ENCODE peak calls at places on chromosomes 3 and 15, in six cellular contexts. U is GM12878, Y is endodermal cell, W is pancreas, L is fibroblast of lung, B is right atrium auricular region. I is an unnamed sample.

GRCh38 chr15:28917791-28918140 is 32.0 kb downstream of the APBA2 start:
- DNase-seq in U (no peak), Y (no peak), W (no peak), L (no peak), B (no peak), I (peak; percentile 12)

GRCh38 chr3:159711560-159712333 is 276.9 kb upstream of the IL12A start:
- DNase-seq in U (no peak), Y (peak; percentile 52), W (no peak), L (peak; percentile 80), B (no peak), I (no peak)

GRCh38 chr3:196518999-196519737 is 4.0 kb upstream of the SMCO1 start:
- DNase-seq in U (no peak), Y (peak; percentile 90), W (no peak), L (peak; percentile 79), B (peak; percentile 71), I (peak; percentile 71)

GRCh38 chr15:101275018-101275417 is 2.3 kb downstream of the SELENOS start:
- DNase-seq in U (peak; percentile 57), Y (no peak), W (no peak), L (no peak), B (no peak), I (no peak)

GRCh38 chr3:186060222-186060621 is 48.7 kb downstream of the ETV5 start:
- DNase-seq in U (peak; percentile 40), Y (no peak), W (no peak), L (no peak), B (no peak), I (no peak)

GRCh38 chr3:119413603-119414280 is 49.7 kb downstream of the TMEM39A start:
- DNase-seq in U (no peak), Y (peak; percentile 71), W (no peak), L (no peak), B (no peak), I (no peak)

GRCh38 chr3:184428561-184429175 is 48.8 kb downstream of the CHRD start:
- DNase-seq in U (no peak), Y (no peak), W (no peak), L (no peak), B (no peak), I (no peak)

GRCh38 chr15:57146394-57147140 is 228.1 kb downstream of the TCF12 start:
- DNase-seq in U (no peak), Y (no peak), W (no peak), L (peak; percentile 86), B (no peak), I (no peak)

GRCh38 chr3:119557874-119558264 is 1.5 kb downstream of the CD80 start:
- DNase-seq in U (no peak), Y (no peak), W (no peak), L (no peak), B (no peak), I (no peak)

GRCh38 chr3:171200052-171201029 is 173.8 kb upstream of the SLC2A2 start:
- DNase-seq in U (no peak), Y (no peak), W (no peak), L (no peak), B (no peak), I (no peak)

GRCh38 chr3:194556086-194557056 is 69.6 kb upstream of the ATP13A3 start:
- DNase-seq in U (no peak), Y (no peak), W (no peak), L (no peak), B (no peak), I (no peak)
- H3K4me3 ChIP-seq in U (peak overlapping the region; percentile 46), Y (no peak overlapping the region), W (no peak overlapping the region), L (no peak overlapping the region), B (no peak overlapping the region), I (no peak overlapping the region)

GRCh38 chr3:138444104-138444503 is 9.7 kb downstream of the ESYT3 start:
- DNase-seq in U (no peak), Y (peak; percentile 36), W (no peak), L (no peak), B (no peak), I (no peak)

GRCh38 chr3:138442433-138442832 is 8.0 kb downstream of the ESYT3 start:
- DNase-seq in U (no peak), Y (peak; percentile 82), W (no peak), L (peak; percentile 31), B (no peak), I (peak; percentile 22)

GRCh38 chr3:138441256-138441655 is 6.8 kb downstream of the ESYT3 start:
- DNase-seq in U (no peak), Y (peak; percentile 47), W (no peak), L (no peak), B (no peak), I (peak; percentile 56)

GRCh38 chr3:138441742-138442141 is 7.3 kb downstream of the ESYT3 start:
- DNase-seq in U (no peak), Y (peak; percentile 56), W (no peak), L (no peak), B (no peak), I (no peak)

GRCh38 chr3:138442996-138443395 is 8.6 kb downstream of the ESYT3 start:
- DNase-seq in U (no peak), Y (peak; percentile 50), W (no peak), L (no peak), B (no peak), I (no peak)
- H3K27ac ChIP-seq in U (no peak overlapping the region), Y (no peak overlapping the region), W (no peak overlapping the region), L (no peak overlapping the region), B (no peak overlapping the region), I (no peak overlapping the region)

GRCh38 chr3:94162700-94163099 is 99.8 kb downstream of the NSUN3 start:
- DNase-seq in U (no peak), Y (peak; percentile 57), W (no peak), L (no peak), B (no peak), I (no peak)

GRCh38 chr3:94158461-94158860 is 95.6 kb downstream of the NSUN3 start:
- DNase-seq in U (no peak), Y (no peak), W (no peak), L (no peak), B (no peak), I (no peak)

GRCh38 chr3:94159062-94159726 is 96.3 kb downstream of the NSUN3 start:
- DNase-seq in U (no peak), Y (no peak), W (no peak), L (peak; percentile 60), B (peak; percentile 62), I (no peak)
- H3K27me3 ChIP-seq in U (no peaks in the 10 kb centered on the region), Y (no peaks in the 10 kb centered on the region), W (no peaks in the 10 kb centered on the region), L (no peaks in the 10 kb centered on the region), B (no peaks in the 10 kb centered on the region), I (no peaks in the 10 kb centered on the region)

GRCh38 chr15:47404877-47405276 is 312.4 kb upstream of the SEMA6D start:
- DNase-seq in U (no peak), Y (peak; percentile 66), W (no peak), L (no peak), B (no peak), I (no peak)

GRCh38 chr15:47402829-47403228 is 314.5 kb upstream of the SEMA6D start:
- DNase-seq in U (no peak), Y (no peak), W (no peak), L (no peak), B (no peak), I (no peak)

GRCh38 chr15:47407692-47408091 is 309.6 kb upstream of the SEMA6D start:
- DNase-seq in U (no peak), Y (peak; percentile 82), W (no peak), L (no peak), B (no peak), I (no peak)

GRCh38 chr15:47409038-47409437 is 308.3 kb upstream of the SEMA6D start:
- DNase-seq in U (no peak), Y (no peak), W (no peak), L (peak; percentile 61), B (no peak), I (no peak)

DNA sequence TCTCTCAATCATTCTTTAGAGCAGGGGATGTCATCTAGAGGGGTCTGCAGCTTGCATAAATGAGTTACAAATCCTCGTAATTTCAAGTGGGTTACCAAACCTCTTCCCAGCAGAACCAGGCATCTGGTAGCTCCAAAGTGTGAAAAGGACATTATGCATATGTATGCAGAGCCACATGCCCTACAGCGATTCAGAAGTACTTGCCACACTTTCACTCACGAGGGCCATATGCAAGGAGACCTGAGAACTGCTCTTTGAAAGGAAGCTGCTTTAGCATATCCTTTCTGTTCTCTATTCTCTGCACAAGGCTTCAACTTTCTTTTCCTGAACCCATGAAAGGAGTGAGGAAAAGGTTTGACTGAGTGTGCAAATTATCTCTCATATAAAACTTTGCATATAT is 311.5 kb upstream of the SEMA6D start:
- DNase-seq in U (no peak), Y (peak; percentile 63), W (no peak), L (no peak), B (no peak), I (no peak)
- H3K4me3 ChIP-seq in U (no peak overlapping the region), Y (no peak overlapping the region), W (no peak overlapping the region), L (no peak overlapping the region), B (no peak overlapping the region), I (no peak overlapping the region)

GRCh38 chr3:33993631-33994030 is 195.2 kb downstream of the PDCD6IP start:
- DNase-seq in U (no peak), Y (no peak), W (no peak), L (no peak), B (no peak), I (no peak)
- H3K27ac ChIP-seq in U (no peak overlapping the region), Y (no peak overlapping the region), W (no peak overlapping the region), L (no peak overlapping the region), B (no peak overlapping the region), I (no peak overlapping the region)

DNA sequence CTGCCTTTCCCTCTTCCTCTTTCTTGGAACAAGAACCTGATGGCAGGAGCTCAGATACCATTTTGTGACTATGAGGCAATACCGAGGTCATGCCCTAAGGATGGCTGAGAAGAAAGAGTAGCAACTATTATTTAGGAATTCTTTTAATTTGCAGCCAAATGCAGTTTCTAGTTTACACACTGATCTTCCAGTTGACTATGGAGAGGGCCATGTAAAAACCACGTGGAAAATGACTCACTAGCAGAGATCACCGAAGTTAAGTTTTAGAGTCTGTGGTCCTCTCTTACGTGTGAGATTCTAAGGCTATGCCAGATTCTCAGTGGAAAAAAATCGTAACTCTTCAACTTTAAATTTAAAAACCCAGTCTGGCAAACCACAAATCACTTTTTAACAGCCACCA is 7.8 kb downstream of the BNC1 start:
- DNase-seq in U (no peak), Y (no peak), W (no peak), L (no peak), B (no peak), I (no peak)
- H3K27me3 ChIP-seq in U (peaks cover 6% of the 10 kb centered on the region), Y (peaks cover 26% of the 10 kb centered on the region), W (no peaks in the 10 kb centered on the region), L (no peaks in the 10 kb centered on the region), B (no peaks in the 10 kb centered on the region), I (peaks cover 3% of the 10 kb centered on the region)

GRCh38 chr15:96349034-96349932 is 18.8 kb downstream of the NR2F2 start:
- DNase-seq in U (no peak), Y (no peak), W (no peak), L (no peak), B (no peak), I (no peak)

GRCh38 chr15:96346409-96346808 is 15.9 kb downstream of the NR2F2 start:
- DNase-seq in U (no peak), Y (no peak), W (no peak), L (peak; percentile 45), B (no peak), I (no peak)

GRCh38 chr15:96345560-96346389 is 15.3 kb downstream of the NR2F2 start:
- DNase-seq in U (no peak), Y (peak; percentile 86), W (peak; percentile 56), L (peak; percentile 94), B (peak; percentile 90), I (peak; percentile 89)

GRCh38 chr15:96348112-96349027 is 17.9 kb downstream of the NR2F2 start:
- DNase-seq in U (no peak), Y (peak; percentile 53), W (no peak), L (peak; percentile 44), B (no peak), I (no peak)

GRCh38 chr15:96347181-96348111 is 16.9 kb downstream of the NR2F2 start:
- DNase-seq in U (no peak), Y (peak; percentile 76), W (no peak), L (peak; percentile 75), B (no peak), I (peak; percentile 72)
- H3K4me3 ChIP-seq in U (peak overlapping the region; percentile 26), Y (peak overlapping the region; percentile 38), W (no peak overlapping the region), L (peak overlapping the region; percentile 48), B (peak overlapping the region; percentile 63), I (no peak overlapping the region)

I was measured in aorta.